ENCODE peak calls at places on chromosomes 4 and X, in four cellular contexts. X, U, A and C are unnamed samples.

GRCh38 chr4:184506527-184507121 is 32.3 kb upstream of the IRF2 start:
- DNase-seq in A (no peak), X (no peak), U (peak; percentile 14), C (peak; percentile 2)

GRCh38 chr4:107619065-107619464 is 101.0 kb downstream of the PAPSS1 start:
- DNase-seq in X (no peak), A (peak; percentile 93), U (peak; percentile 86), C (peak; percentile 5)

GRCh38 chrX:129980043-129980442 is 2.4 kb upstream of the BCORL1 start:
- DNase-seq in A (no peak), X (peak; percentile 16), U (peak; percentile 33), C (peak; percentile 7)

GRCh38 chrX:5681159-5681558 is 547.5 kb downstream of the NLGN4X start:
- DNase-seq in U (peak; percentile 4), A (peak; percentile 28), X (no peak), C (no peak)

GRCh38 chr4:42655921-42656735 is 777 bp downstream of the ATP8A1 start:
- DNase-seq in A (peak; percentile 52), X (peak; percentile 40), U (peak; percentile 23), C (peak; percentile 39)

GRCh38 chrX:138745215-138745614 is 33.7 kb upstream of the FGF13 start:
- DNase-seq in X (no peak), A (peak; percentile 75), U (peak; percentile 28), C (peak; percentile 16)

GRCh38 chrX:46040001-46040400 is 505.2 kb downstream of the ZNF674 start:
- DNase-seq in U (no peak), A (no peak), X (no peak), C (no peak)

GRCh38 chr4:145815626-145816025 is 123.0 kb downstream of the ZNF827 start:
- DNase-seq in X (no peak), U (peak; percentile 68), A (no peak), C (no peak)

GRCh38 chr4:113645771-113646455 is 115.6 kb downstream of the CAMK2D start:
- DNase-seq in A (peak; percentile 85), U (peak; percentile 78), X (no peak), C (peak; percentile 70)

GRCh38 chr4:112290341-112290740 is 4.6 kb upstream of the TIFA start:
- DNase-seq in X (no peak), A (no peak), U (no peak), C (no peak)

GRCh38 chr4:54784188-54784671 is 126.5 kb downstream of the KIT start:
- DNase-seq in X (no peak), A (no peak), U (peak; percentile 98), C (no peak)

GRCh38 chrX:55489315-55490009 is at the start of gene USP51:
- DNase-seq in U (peak; percentile 53), A (peak; percentile 31), X (peak; percentile 52), C (peak; percentile 17)

GRCh38 chrX:86887341-86887740 is 630.3 kb upstream of the KLHL4 start:
- DNase-seq in A (no peak), U (no peak), X (no peak), C (no peak)

GRCh38 chr4:173189117-173189693 is 20.6 kb downstream of the GALNT7 start:
- DNase-seq in X (no peak), A (peak; percentile 37), U (peak; percentile 64), C (no peak)

GRCh38 chrX:10197597-10198210 is 40.9 kb downstream of the CLCN4 start:
- DNase-seq in X (no peak), A (peak; percentile 77), U (no peak), C (no peak)

GRCh38 chr4:158729716-158730559 is 6.7 kb upstream of the PPID start:
- DNase-seq in A (peak; percentile 80), U (peak; percentile 82), X (peak; percentile 51), C (peak; percentile 35)

GRCh38 chr4:5874811-5875465 is 17.9 kb downstream of the CRMP1 start:
- DNase-seq in X (peak; percentile 38), A (peak; percentile 66), U (peak; percentile 29), C (peak; percentile 37)

GRCh38 chrX:44012484-44013096 is 39.4 kb upstream of the NDP start:
- DNase-seq in A (peak; percentile 73), U (peak; percentile 91), X (no peak), C (peak; percentile 93)

GRCh38 chrX:150872773-150873336 is 25.6 kb downstream of the CD99L2 start:
- DNase-seq in A (no peak), X (no peak), U (no peak), C (no peak)

GRCh38 chrX:40579880-40580536 is 762 bp upstream of the ATP6AP2 start:
- DNase-seq in X (no peak), U (peak; percentile 2), A (no peak), C (no peak)

GRCh38 chr4:108940086-108941033 is 177.5 kb upstream of the ETNPPL start:
- DNase-seq in A (peak; percentile 60), X (no peak), U (no peak), C (peak; percentile 44)

GRCh38 chr4:180058731-180059215 is 2184.4 kb upstream of the TENM3 start:
- DNase-seq in U (peak; percentile 5), A (peak; percentile 83), X (peak; percentile 69), C (peak; percentile 35)

GRCh38 chrX:97529801-97530200 is 646.1 kb downstream of the RPA4 start:
- DNase-seq in X (no peak), A (peak; percentile 68), U (no peak), C (no peak)